ENCODE peak calls at places on chromosomes 7 and 10, in seven cellular contexts. Q, N, U, V, F, P and W are unnamed samples.

GRCh38 chr7:151775547-151776443 is 101.1 kb downstream of the PRKAG2 start:
- DNase-seq in Q (no peak), N (no peak), F (no peak), P (no peak), V (no peak), U (no peak), W (no peak)

GRCh38 chr7:30988346-30989005 is 24.7 kb downstream of the GHRHR start:
- DNase-seq in U (peak; percentile 88), V (no peak), N (no peak), Q (peak; percentile 85), P (no peak), F (no peak), W (peak; percentile 92)

GRCh38 chr7:66921918-66922486 is 977 bp downstream of the TMEM248 start:
- DNase-seq in N (peak; percentile 57), P (peak; percentile 8), Q (peak; percentile 27), F (peak; percentile 3), U (no peak), V (no peak), W (no peak)

GRCh38 chr10:122245136-122245535 is 26.0 kb upstream of the BTBD16 start:
- DNase-seq in F (no peak), V (peak; percentile 2), U (no peak), Q (no peak), P (no peak), N (no peak), W (no peak)

GRCh38 chr7:2008101-2008935 is 224.4 kb downstream of the MAD1L1 start:
- DNase-seq in N (no peak), U (no peak), V (peak; percentile 76), F (no peak), P (no peak), Q (no peak), W (no peak)

GRCh38 chr7:98021588-98022351 is 31.8 kb upstream of the OCM2 start:
- DNase-seq in P (peak; percentile 76), U (peak; percentile 86), N (peak; percentile 75), Q (peak; percentile 58), V (peak; percentile 92), F (peak; percentile 67), W (peak; percentile 76)

GRCh38 chr10:1074748-1075358 is 18.7 kb downstream of the WDR37 start:
- DNase-seq in V (no peak), P (no peak), N (peak; percentile 10), F (no peak), Q (no peak), U (no peak), W (no peak)

GRCh38 chr7:95951531-95951930 is 179.2 kb downstream of the DYNC1I1 start:
- DNase-seq in U (no peak), F (no peak), V (no peak), Q (no peak), N (no peak), P (no peak), W (no peak)

GRCh38 chr10:3542185-3542611 is 242.8 kb downstream of the KLF6 start:
- DNase-seq in N (no peak), P (no peak), V (no peak), F (peak; percentile 10), U (no peak), Q (peak; percentile 80), W (no peak)

GRCh38 chr7:43942997-43943701 is 16.9 kb downstream of the UBE2D4 start:
- DNase-seq in P (no peak), Q (peak; percentile 16), U (peak; percentile 40), N (no peak), F (no peak), V (peak; percentile 60), W (no peak)

GRCh38 chr7:101554584-101555268 is 74.4 kb downstream of the MYL10 start:
- DNase-seq in F (no peak), P (no peak), N (no peak), U (no peak), V (peak; percentile 5), Q (no peak), W (no peak)

GRCh38 chr10:3486346-3487065 is 298.5 kb downstream of the KLF6 start:
- DNase-seq in P (no peak), V (no peak), N (no peak), F (no peak), U (peak; percentile 92), Q (peak; percentile 81), W (peak; percentile 89)

GRCh38 chr7:155456772-155457543 is 971 bp upstream of the EN2 start:
- DNase-seq in F (no peak), Q (peak; percentile 66), N (no peak), V (no peak), P (no peak), U (peak; percentile 70), W (peak; percentile 68)

GRCh38 chr7:117124585-117125220 is 171.4 kb downstream of the ST7 start:
- DNase-seq in V (peak; percentile 91), U (no peak), F (peak; percentile 29), P (peak; percentile 40), Q (peak; percentile 99), N (no peak), W (peak; percentile 82)

GRCh38 chr7:121831320-121831719 is 41.6 kb upstream of the PTPRZ1 start:
- DNase-seq in Q (no peak), F (no peak), P (no peak), N (no peak), V (no peak), U (no peak), W (no peak)

GRCh38 chr10:93991596-93992284 is 2.0 kb upstream of the PLCE1 start:
- DNase-seq in N (no peak), U (peak; percentile 81), V (no peak), F (peak; percentile 81), Q (peak; percentile 94), P (no peak), W (peak; percentile 48)

GRCh38 chr10:128067691-128068397 is 58.4 kb downstream of the MKI67 start:
- DNase-seq in Q (no peak), F (no peak), V (peak; percentile 80), P (no peak), U (no peak), N (no peak), W (no peak)

GRCh38 chr7:84060760-84061261 is 133.8 kb downstream of the SEMA3A start:
- DNase-seq in N (no peak), V (no peak), U (no peak), P (no peak), F (peak; percentile 13), Q (peak; percentile 61), W (no peak)

GRCh38 chr10:79116801-79117723 is 48.3 kb downstream of the ZMIZ1 start:
- DNase-seq in P (no peak), V (no peak), N (no peak), Q (peak; percentile 62), U (no peak), F (no peak), W (peak; percentile 77)

GRCh38 chr7:945556-946255 is 8.8 kb downstream of the ADAP1 start:
- DNase-seq in V (no peak), F (no peak), U (peak; percentile 30), Q (no peak), P (no peak), N (no peak), W (peak; percentile 91)

GRCh38 chr7:134720091-134720935 is 59.1 kb upstream of the CALD1 start:
- DNase-seq in F (no peak), P (no peak), N (no peak), Q (peak; percentile 57), V (no peak), U (no peak), W (no peak)

GRCh38 chr10:29668628-29669027 is 33.9 kb upstream of the SVIL start:
- DNase-seq in P (no peak), Q (no peak), U (no peak), N (no peak), F (no peak), V (no peak), W (no peak)

GRCh38 chr10:79321494-79321882 is 25.8 kb upstream of the PPIF start:
- DNase-seq in P (no peak), V (no peak), Q (no peak), U (no peak), F (no peak), N (no peak), W (no peak)

GRCh38 chr7:44385384-44386138 is 60.2 kb upstream of the CAMK2B start:
- DNase-seq in F (no peak), U (no peak), Q (no peak), P (no peak), N (no peak), V (peak; percentile 86), W (peak; percentile 6)

GRCh38 chr10:29896053-29896452 is 163.3 kb downstream of the JCAD start:
- DNase-seq in U (no peak), F (no peak), N (no peak), Q (peak; percentile 3), V (no peak), P (no peak), W (no peak)

GRCh38 chr7:534075-534474 is 14.4 kb upstream of the PDGFA start:
- DNase-seq in Q (no peak), F (no peak), V (no peak), U (no peak), N (no peak), P (no peak), W (no peak)

GRCh38 chr10:11164806-11165590 is 147.3 kb downstream of the CELF2 start:
- DNase-seq in U (peak; percentile 44), V (no peak), Q (peak; percentile 28), N (peak; percentile 69), F (peak; percentile 5), P (peak; percentile 58), W (peak; percentile 51)

GRCh38 chr7:30206466-30206865 is 71.7 kb downstream of the MTURN start:
- DNase-seq in N (no peak), Q (peak; percentile 89), U (peak; percentile 18), V (no peak), P (no peak), F (peak; percentile 33), W (no peak)

GRCh38 chr7:19061331-19061730 is 56.1 kb downstream of the TWIST1 start:
- DNase-seq in N (no peak), P (no peak), U (no peak), V (no peak), Q (peak; percentile 15), F (no peak), W (no peak)